ENCODE peak calls at places on chromosomes 4 and X, in ten cellular contexts. T is body of pancreas, V is aorta, D is heart right ventricle, P is dorsolateral prefrontal cortex, O is HCT116, F is pancreas, U is left ventricle myocardium inferior, B is PC-9, S is Peyer's patch. I is an unnamed sample.

GRCh38 chr4:1176398-1177273 is 4.3 kb upstream of the SPON2 start:
- DNase-seq in B (no peak), U (no peak), V (no peak), F (no peak), S (no peak), P (no peak), D (no peak), T (no peak), O (no peak), I (no peak)

GRCh38 chr4:48546336-48546735 is 56.3 kb downstream of the ZAR1 start:
- DNase-seq in U (no peak), T (peak; percentile 35), F (no peak), B (no peak), O (peak; percentile 12), P (no peak), D (no peak), V (no peak), S (no peak), I (no peak)

GRCh38 chrX:152878976-152879755 is 18.7 kb upstream of the ZNF185 start:
- DNase-seq in F (no peak), O (no peak), S (no peak), V (no peak), U (no peak), P (no peak), D (no peak), B (no peak), T (no peak), I (peak; percentile 4)

GRCh38 chr4:1752284-1753041 is 31.1 kb downstream of the TACC3 start:
- DNase-seq in B (no peak), V (no peak), U (no peak), F (no peak), P (no peak), T (no peak), D (no peak), S (no peak), O (no peak), I (no peak)

GRCh38 chr4:6111354-6111930 is 88.9 kb downstream of the JAKMIP1 start:
- DNase-seq in F (no peak), S (no peak), V (no peak), D (no peak), U (no peak), O (no peak), T (no peak), P (no peak), B (no peak), I (no peak)

GRCh38 chr4:122716825-122717448 is 15.6 kb upstream of the BBS12 start:
- DNase-seq in B (no peak), U (peak; percentile 44), T (peak; percentile 82), D (peak; percentile 29), P (no peak), O (peak; percentile 67), V (peak; percentile 76), S (peak; percentile 60), F (no peak), I (peak; percentile 21)

GRCh38 chr4:56184214-56184613 is 203.1 kb downstream of the AASDH start:
- DNase-seq in D (no peak), F (no peak), T (no peak), V (no peak), B (no peak), S (no peak), P (no peak), U (no peak), O (no peak), I (no peak)

GRCh38 chr4:168917150-168917779 is 92.8 kb downstream of the CBR4 start:
- DNase-seq in B (no peak), U (no peak), D (no peak), S (no peak), P (no peak), V (peak; percentile 36), O (peak; percentile 22), T (no peak), F (no peak), I (no peak)

GRCh38 chr4:10320130-10320529 is 137.1 kb downstream of the ZNF518B start:
- DNase-seq in V (no peak), D (no peak), P (no peak), U (no peak), O (no peak), B (no peak), S (no peak), F (no peak), T (no peak), I (no peak)

GRCh38 chr4:5028480-5028879 is 9.2 kb upstream of the CYTL1 start:
- DNase-seq in B (no peak), P (no peak), F (no peak), T (no peak), O (no peak), D (no peak), U (no peak), S (no peak), V (no peak), I (no peak)

GRCh38 chr4:108029321-108029720 is 39.6 kb downstream of the HADH start:
- DNase-seq in P (no peak), V (no peak), U (no peak), T (no peak), S (no peak), F (no peak), B (no peak), D (no peak), O (no peak), I (no peak)

DNA sequence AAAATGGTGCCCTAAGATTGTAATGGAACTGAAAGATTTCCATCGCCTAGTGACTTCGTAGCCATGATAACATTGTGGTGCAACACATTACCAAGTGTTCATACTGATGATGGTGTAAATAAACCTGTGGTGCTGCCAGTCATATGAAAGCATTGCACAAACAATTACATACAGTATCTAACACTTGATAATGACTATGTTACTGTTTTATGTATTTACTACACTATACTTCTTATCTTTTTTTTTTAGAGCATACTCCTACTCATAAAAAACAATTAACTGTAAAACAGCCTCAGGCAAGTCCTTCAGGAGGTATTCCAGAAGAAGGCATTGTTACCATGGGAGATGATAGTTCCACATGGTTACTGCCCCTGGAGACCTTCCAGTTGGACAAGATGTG is 152.7 kb upstream of the EDNRA start:
- DNase-seq in U (no peak), O (no peak), P (no peak), T (no peak), F (no peak), S (no peak), B (no peak), D (no peak), V (no peak), I (no peak)
- H3K27ac ChIP-seq in U (peak overlapping the region; percentile 71), O (no peak overlapping the region), P (no peak overlapping the region), T (no peak overlapping the region), F (no peak overlapping the region), S (no peak overlapping the region), B (no peak overlapping the region), D (peak overlapping the region; percentile 65), V (no peak overlapping the region), I (no peak overlapping the region)

GRCh38 chr4:74755486-74755885 is 38.8 kb downstream of the BTC start:
- DNase-seq in U (no peak), O (no peak), P (no peak), V (no peak), B (no peak), S (no peak), T (no peak), D (no peak), F (no peak), I (peak; percentile 0)
- H3K27ac ChIP-seq in U (no peak overlapping the region), O (no peak overlapping the region), P (no peak overlapping the region), V (no peak overlapping the region), B (no peak overlapping the region), S (peak overlapping the region; percentile 39), T (no peak overlapping the region), D (no peak overlapping the region), F (no peak overlapping the region), I (no peak overlapping the region)

GRCh38 chrX:57595381-57595811 is 3.6 kb downstream of the ZXDB start:
- DNase-seq in F (no peak), V (no peak), T (no peak), B (peak; percentile 84), U (no peak), P (no peak), O (no peak), D (no peak), S (no peak), I (no peak)
- H3K27ac ChIP-seq in F (no peak overlapping the region), V (no peak overlapping the region), T (no peak overlapping the region), B (peak overlapping the region; percentile 43), U (peak overlapping the region; percentile 60), P (no peak overlapping the region), O (no peak overlapping the region), D (peak overlapping the region; percentile 53), S (no peak overlapping the region), I (no peak overlapping the region)

GRCh38 chrX:70030242-70030823 is 19.4 kb downstream of the AWAT2 start:
- DNase-seq in T (peak; percentile 37), D (peak; percentile 11), O (peak; percentile 22), V (no peak), B (no peak), P (no peak), U (no peak), S (no peak), F (no peak), I (no peak)
- H3K27ac ChIP-seq in T (no peak overlapping the region), D (no peak overlapping the region), O (no peak overlapping the region), V (no peak overlapping the region), B (no peak overlapping the region), P (no peak overlapping the region), U (no peak overlapping the region), S (no peak overlapping the region), F (no peak overlapping the region), I (no peak overlapping the region)

DNA sequence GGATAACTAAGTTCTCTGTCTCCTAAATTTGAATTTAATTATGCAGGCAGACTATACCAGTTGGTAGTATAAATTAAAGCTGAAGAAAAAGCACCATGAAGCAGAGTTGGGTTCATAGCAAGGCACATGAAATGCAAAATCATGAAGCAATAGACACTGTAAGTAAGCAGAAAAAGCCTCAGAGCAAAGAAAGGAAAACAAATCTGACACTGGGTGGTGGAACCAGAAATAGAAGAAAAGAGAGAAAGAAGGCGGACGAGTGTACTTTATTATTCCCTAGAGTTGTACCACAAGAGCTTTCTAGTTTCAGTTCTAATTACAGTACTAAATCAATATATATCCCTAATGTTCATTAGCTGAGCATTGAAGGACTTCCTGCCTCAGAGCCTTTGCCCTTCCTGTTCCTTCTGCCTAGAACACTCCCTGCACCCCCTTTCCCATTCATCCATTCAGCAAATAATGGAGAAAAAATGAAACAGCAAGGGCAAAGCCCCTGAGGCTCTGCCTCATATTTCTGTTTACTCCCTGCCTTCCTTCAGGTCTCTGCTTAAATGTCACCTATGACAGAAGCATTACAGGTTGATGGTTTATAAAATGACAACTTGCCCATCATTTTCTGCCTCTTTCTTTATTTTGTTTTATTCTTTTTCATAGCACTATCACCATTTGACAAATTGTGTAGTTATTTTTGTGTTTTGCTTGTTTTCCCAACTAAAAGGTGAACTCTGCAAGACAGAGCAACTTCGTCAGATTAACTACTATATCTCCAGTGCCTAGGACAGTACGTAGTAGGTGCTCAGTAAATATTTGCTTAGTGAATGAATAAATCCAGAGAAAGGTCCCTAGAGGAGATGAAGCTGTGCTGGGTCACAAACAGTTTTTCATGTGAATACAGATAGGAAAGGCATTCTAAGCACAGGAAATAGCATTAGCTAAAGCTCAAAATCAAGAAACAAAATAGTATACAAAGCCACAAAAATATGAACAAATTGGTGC is 154.0 kb upstream of the RASGEF1B start:
- DNase-seq in V (no peak), O (no peak), T (no peak), F (no peak), B (no peak), S (no peak), U (no peak), P (no peak), D (no peak), I (no peak)
- H3K27ac ChIP-seq in V (no peak overlapping the region), O (no peak overlapping the region), T (no peak overlapping the region), F (no peak overlapping the region), B (no peak overlapping the region), S (no peak overlapping the region), U (no peak overlapping the region), P (no peak overlapping the region), D (no peak overlapping the region), I (no peak overlapping the region)

I was measured in caudate nucleus.